ENCODE peak calls at places on chromosomes 5 and 9, in five cellular contexts. G is spleen, R is Calu3, O is fibroblast of mammary gland, U is epithelial cell of esophagus. Q is an unnamed sample.

GRCh38 chr9:89496645-89497044 is 1.3 kb downstream of the SEMA4D start:
- DNase-seq in R (no peak), U (no peak), G (peak), O (no peak), Q (no peak)

GRCh38 chr9:21683484-21684175 is 118.8 kb upstream of the MTAP start:
- DNase-seq in G (no peak), R (no peak), O (no peak), U (peak), Q (no peak)

GRCh38 chr5:60710362-60710761 is 10.4 kb upstream of the DEPDC1B start:
- DNase-seq in O (no peak), G (no peak), U (no peak), R (no peak), Q (no peak)

GRCh38 chr5:55104036-55104767 is 1.8 kb downstream of the GZMA start:
- DNase-seq in U (no peak), R (no peak), O (no peak), G (no peak), Q (no peak)

GRCh38 chr5:134468921-134469400 is 56.5 kb upstream of the JADE2 start:
- DNase-seq in R (no peak), O (no peak), G (peak), U (no peak), Q (no peak)

GRCh38 chr9:99491408-99492259 is 269.6 kb downstream of the SEC61B start:
- DNase-seq in R (no peak), O (peak), U (no peak), G (no peak), Q (no peak)

GRCh38 chr5:135891804-135892203 is 3.8 kb downstream of the IL9 start:
- DNase-seq in G (no peak), R (no peak), U (no peak), O (no peak), Q (no peak)

GRCh38 chr9:27888661-27889295 is 315.5 kb upstream of the C9orf72 start:
- DNase-seq in O (peak), U (peak), G (peak), R (peak), Q (peak)

GRCh38 chr9:35396560-35397215 is 93.2 kb upstream of the RUSC2 start:
- DNase-seq in O (no peak), G (no peak), U (no peak), R (no peak), Q (no peak)

GRCh38 chr5:36418172-36418979 is 116.7 kb upstream of the RANBP3L start:
- DNase-seq in G (no peak), U (peak), R (no peak), O (peak), Q (no peak)

GRCh38 chr5:75611324-75612210 is at the start of gene ANKDD1B:
- DNase-seq in O (peak), R (peak), G (peak), U (peak), Q (no peak)

GRCh38 chr9:90896231-90896630 is 94.6 kb downstream of the SYK start:
- DNase-seq in G (no peak), O (no peak), R (no peak), U (no peak), Q (no peak)

GRCh38 chr9:79939819-79940218 is 368.1 kb downstream of the TLE4 start:
- DNase-seq in G (no peak), R (no peak), O (no peak), U (no peak), Q (no peak)

GRCh38 chr5:25241981-25242380 is 597.2 kb upstream of the CDH10 start:
- DNase-seq in G (no peak), U (no peak), O (no peak), R (no peak), Q (no peak)

GRCh38 chr5:54872810-54873209 is 112.6 kb downstream of the ESM1 start:
- DNase-seq in G (no peak), R (no peak), U (no peak), O (no peak), Q (no peak)

GRCh38 chr5:40223884-40224402 is 455.8 kb upstream of the PTGER4 start:
- DNase-seq in R (no peak), O (peak), U (peak), G (no peak), Q (no peak)

GRCh38 chr5:174459832-174460448 is 264.4 kb upstream of the MSX2 start:
- DNase-seq in O (no peak), G (no peak), U (peak), R (peak), Q (no peak)

GRCh38 chr5:174459071-174459702 is 265.2 kb upstream of the MSX2 start:
- DNase-seq in G (no peak), U (no peak), R (no peak), O (no peak), Q (no peak)

GRCh38 chr5:174462128-174462527 is 262.3 kb upstream of the MSX2 start:
- DNase-seq in U (no peak), O (no peak), R (no peak), G (no peak), Q (no peak)

GRCh38 chr5:174464504-174465165 is 259.7 kb upstream of the MSX2 start:
- DNase-seq in G (no peak), U (no peak), R (no peak), O (no peak), Q (no peak)
- TF ChIP-seq CTCF in G (no peak), U (no peak), R (peak), O (no peak), Q (no peak)

DNA sequence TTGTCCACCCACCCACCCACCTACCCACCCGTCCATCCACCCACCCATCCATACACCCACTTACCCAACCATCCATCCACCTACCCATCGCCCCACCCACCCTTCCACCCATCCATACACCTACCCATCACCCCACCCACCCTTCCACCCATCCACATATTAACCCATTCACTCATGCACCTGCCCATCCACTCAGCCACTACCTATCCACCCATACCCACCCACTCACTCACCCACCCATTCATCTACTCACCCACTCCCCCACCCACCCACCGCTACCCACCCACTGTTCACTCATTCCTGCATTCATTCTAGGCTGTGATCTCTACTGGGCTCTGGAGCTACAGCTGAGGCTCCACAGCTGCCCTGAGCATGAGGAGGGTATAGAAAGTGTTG is 117.5 kb upstream of the LMX1B start:
- DNase-seq in O (no peak), U (no peak), R (no peak), G (no peak), Q (no peak)
- TF ChIP-seq CTCF in O (no peak), U (no peak), R (no peak), G (no peak), Q (no peak)

GRCh38 chr5:62308439-62308838 is 2.4 kb downstream of the KIF2A start:
- DNase-seq in U (no peak), G (no peak), O (no peak), R (no peak), Q (no peak)

GRCh38 chr5:62305358-62305714 is 670 bp upstream of the KIF2A start:
- DNase-seq in U (no peak), O (no peak), R (no peak), G (no peak), Q (no peak)

GRCh38 chr5:62307364-62307689 is 1.3 kb downstream of the KIF2A start:
- DNase-seq in O (no peak), G (no peak), R (no peak), U (no peak), Q (no peak)

GRCh38 chr5:62306494-62307363 is 723 bp downstream of the KIF2A start:
- DNase-seq in U (peak), O (peak), R (peak), G (peak), Q (peak)

DNA sequence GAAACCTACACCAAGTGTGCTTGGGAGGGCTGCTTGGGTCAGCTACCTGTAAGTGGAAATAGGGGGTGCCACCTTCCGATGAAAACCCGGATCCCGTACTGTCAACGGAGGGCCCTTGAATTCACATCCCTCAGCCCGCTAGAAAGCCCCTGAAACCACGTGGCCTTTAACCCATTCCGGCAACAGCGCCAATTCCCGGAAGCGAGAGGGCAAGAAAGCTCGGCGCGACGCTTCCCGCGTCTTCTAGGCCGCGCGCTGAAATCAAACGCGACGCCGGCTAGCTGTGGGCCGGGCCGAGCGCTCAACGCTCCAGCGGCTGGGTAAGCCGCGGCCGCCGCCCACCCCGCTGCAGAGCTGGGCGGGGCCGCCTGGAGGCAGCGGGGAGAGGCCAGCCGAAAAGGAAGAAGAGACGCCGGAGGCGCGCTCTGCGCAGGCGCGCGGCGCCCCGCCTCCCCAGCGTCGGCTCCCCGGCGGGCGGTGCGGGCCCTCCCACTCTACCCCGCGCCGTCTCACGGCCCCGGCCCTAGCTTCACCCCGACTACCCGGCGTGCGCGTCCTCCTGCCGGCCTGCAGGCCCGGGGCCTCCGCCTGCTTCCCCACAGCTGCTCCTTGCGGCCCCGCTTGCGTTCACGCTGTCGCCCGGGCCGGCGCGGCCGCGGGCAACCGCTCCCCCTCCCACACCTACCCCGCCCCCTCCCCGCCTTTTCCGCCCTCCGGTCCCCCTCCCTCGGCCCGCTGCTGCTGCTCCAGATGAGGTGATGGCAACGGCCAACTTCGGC is at the start of gene KIF2A:
- DNase-seq in G (peak), R (peak), O (peak), U (peak), Q (peak)
- TF ChIP-seq CTCF in G (peak), R (no peak), O (no peak), U (no peak), Q (no peak)

GRCh38 chr5:72920690-72921089 is 35.2 kb upstream of the FCHO2 start:
- DNase-seq in R (no peak), U (peak), O (peak), G (no peak), Q (no peak)
- TF ChIP-seq CTCF in R (no peak), U (peak), O (peak), G (peak), Q (no peak)

DNA sequence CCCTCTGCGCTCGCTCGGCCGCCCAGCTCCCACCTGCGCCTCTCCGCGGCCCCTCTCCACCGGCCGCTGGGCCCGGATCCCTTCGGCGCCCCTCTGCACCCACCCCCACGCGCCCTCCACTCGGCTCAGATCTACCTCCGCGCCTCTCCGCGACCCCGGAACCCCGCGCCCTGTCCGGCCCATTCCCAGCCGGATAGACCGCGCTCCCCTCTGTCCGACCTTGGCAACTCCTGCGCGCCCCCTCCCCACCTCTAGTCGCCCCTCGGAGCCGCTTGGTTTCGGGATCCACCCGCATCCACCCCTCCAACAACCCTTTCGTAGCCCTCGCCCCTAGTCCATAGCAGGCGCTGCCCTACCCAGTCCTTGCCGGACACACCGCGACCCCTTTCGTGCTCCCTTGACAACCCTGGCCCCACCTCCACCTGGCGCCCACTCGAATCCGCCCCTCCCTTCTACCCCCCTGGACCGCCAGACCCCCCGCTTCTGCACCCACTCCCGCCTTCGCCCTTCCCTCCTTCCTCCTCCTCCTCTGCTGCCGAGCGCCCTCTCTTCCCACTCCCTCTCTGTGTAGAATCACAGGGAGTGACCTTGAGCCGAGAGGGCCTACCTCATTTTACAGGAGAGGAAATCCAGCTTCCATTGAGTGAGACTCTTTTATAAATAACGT is 496 bp upstream of the AK3 start:
- DNase-seq in O (peak), R (no peak), G (no peak), U (peak), Q (no peak)
- TF ChIP-seq CTCF in O (no peak), R (no peak), G (no peak), U (no peak), Q (no peak)

GRCh38 chr9:134815435-134816214 is 65.0 kb upstream of the FCN2 start:
- DNase-seq in U (no peak), O (no peak), R (no peak), G (no peak), Q (no peak)

GRCh38 chr9:134816264-134816663 is 64.3 kb upstream of the FCN2 start:
- DNase-seq in R (no peak), U (no peak), G (no peak), O (no peak), Q (no peak)

GRCh38 chr9:134820901-134821300 is 59.7 kb upstream of the FCN2 start:
- DNase-seq in R (no peak), G (no peak), U (no peak), O (no peak), Q (no peak)

GRCh38 chr9:134818591-134818990 is 62.0 kb upstream of the FCN2 start:
- DNase-seq in R (no peak), U (no peak), O (no peak), G (no peak), Q (no peak)

DNA sequence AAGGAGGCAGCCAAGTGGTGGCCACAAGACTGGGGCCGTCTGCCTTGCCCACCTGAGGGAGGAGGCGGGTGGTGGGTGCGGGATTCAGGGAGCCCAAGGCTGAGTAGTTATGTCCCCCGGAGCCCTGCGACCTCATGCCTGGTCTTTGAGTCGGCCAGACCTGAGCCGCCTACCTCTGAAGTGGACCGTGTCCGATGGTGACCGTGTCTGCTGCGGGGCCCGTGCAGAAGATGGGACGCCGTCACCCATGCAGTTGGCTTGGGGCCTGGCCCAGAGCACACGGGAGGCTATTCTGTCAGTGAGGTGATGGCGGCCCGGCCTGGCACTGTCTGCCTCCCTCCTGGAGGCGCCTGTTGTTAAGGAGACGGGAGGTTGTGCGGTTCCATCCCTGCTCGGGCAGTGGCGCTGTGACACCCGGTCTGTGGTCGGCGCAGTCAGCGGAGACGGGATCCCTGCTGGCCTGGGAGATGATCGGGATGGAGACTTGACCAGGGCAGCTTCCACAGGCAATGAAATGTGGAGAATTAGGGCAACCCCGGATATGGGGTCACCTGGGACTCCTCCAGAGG is 62.5 kb upstream of the FCN2 start:
- DNase-seq in G (no peak), O (no peak), R (no peak), U (no peak), Q (no peak)
- TF ChIP-seq CTCF in G (no peak), O (no peak), R (no peak), U (no peak), Q (no peak)

GRCh38 chr9:16039988-16040761 is 487.3 kb downstream of the CCDC171 start:
- DNase-seq in O (no peak), U (no peak), R (peak), G (no peak), Q (no peak)

GRCh38 chr9:16033921-16034320 is 481.1 kb downstream of the CCDC171 start:
- DNase-seq in R (no peak), O (no peak), U (no peak), G (no peak), Q (no peak)

GRCh38 chr9:16044116-16044881 is 491.5 kb downstream of the CCDC171 start:
- DNase-seq in O (peak), R (no peak), U (no peak), G (no peak), Q (no peak)

GRCh38 chr9:16039103-16039987 is 486.5 kb downstream of the CCDC171 start:
- DNase-seq in R (no peak), O (peak), U (peak), G (no peak), Q (no peak)
- TF ChIP-seq CTCF in R (no peak), O (peak), U (peak), G (no peak), Q (no peak)

DNA sequence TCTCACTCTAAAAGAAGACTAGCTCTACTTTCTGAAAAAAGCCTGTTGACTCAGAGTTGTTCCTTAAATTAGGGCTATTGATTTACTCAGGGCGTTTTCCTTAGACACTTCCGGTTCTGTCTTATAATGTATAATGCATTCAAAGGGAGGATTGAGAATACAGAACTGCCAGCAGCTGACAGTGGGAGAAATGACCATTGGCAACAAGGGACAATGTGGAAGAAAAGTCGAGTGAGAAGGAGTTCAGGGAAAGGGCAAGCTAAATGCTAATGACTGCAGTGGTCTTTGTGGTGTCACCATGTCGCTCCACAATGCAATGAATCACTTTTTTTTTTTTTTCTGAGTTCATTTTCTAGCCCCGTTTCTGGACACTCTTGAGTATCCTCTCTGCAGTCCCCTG is 65.7 kb upstream of the ANKH start:
- DNase-seq in U (no peak), R (no peak), O (no peak), G (no peak), Q (no peak)
- TF ChIP-seq CTCF in U (no peak), R (no peak), O (no peak), G (no peak), Q (no peak)